ENCODE peak calls at places on chromosome 17, in six cellular contexts. L, C, O, S, X and U are unnamed samples.

GRCh38 chr17:6231886-6232767 is 161.9 kb downstream of the WSCD1 start:
- DNase-seq in X (no peak), L (no peak), S (no peak), C (no peak), O (no peak), U (no peak)

GRCh38 chr17:42191209-42191608 is 3.1 kb downstream of the GHDC start:
- DNase-seq in O (no peak), L (no peak), X (no peak), C (no peak), S (no peak), U (no peak)

GRCh38 chr17:19883537-19884215 is 15.9 kb upstream of the ULK2 start:
- DNase-seq in X (no peak), O (no peak), L (no peak), C (no peak), S (no peak), U (no peak)

GRCh38 chr17:82287849-82288601 is 14.5 kb upstream of the CSNK1D start:
- DNase-seq in O (no peak), S (no peak), C (peak; percentile 76), X (peak; percentile 97), L (no peak), U (no peak)

GRCh38 chr17:79214940-79215604 is 140.4 kb downstream of the ENGASE start:
- DNase-seq in S (no peak), X (no peak), C (no peak), O (no peak), L (no peak), U (no peak)

GRCh38 chr17:12178644-12179330 is 158.1 kb downstream of the MAP2K4 start:
- DNase-seq in S (no peak), X (no peak), L (no peak), O (no peak), C (no peak), U (no peak)

GRCh38 chr17:35731932-35732805 is 730 bp downstream of the RASL10B start:
- DNase-seq in O (peak; percentile 70), L (no peak), C (no peak), S (no peak), X (no peak), U (no peak)

GRCh38 chr17:17934796-17935195 is 37.4 kb downstream of the TOM1L2 start:
- DNase-seq in X (no peak), L (no peak), C (no peak), O (no peak), S (no peak), U (no peak)

GRCh38 chr17:61505846-61506627 is 53.8 kb downstream of the TBX4 start:
- DNase-seq in O (no peak), C (no peak), S (no peak), L (no peak), X (no peak), U (no peak)

GRCh38 chr17:21171970-21172510 is 41.9 kb downstream of the TMEM11 start:
- DNase-seq in X (no peak), S (no peak), L (no peak), O (no peak), C (no peak), U (no peak)

GRCh38 chr17:70658324-70658723 is 489.0 kb downstream of the KCNJ2 start:
- DNase-seq in O (no peak), S (no peak), C (no peak), X (no peak), L (no peak), U (no peak)

GRCh38 chr17:39277110-39277509 is 51.4 kb upstream of the STAC2 start:
- DNase-seq in C (no peak), L (no peak), S (peak; percentile 12), O (no peak), X (no peak), U (no peak)

GRCh38 chr17:57615836-57616235 is 129.3 kb downstream of the CCDC182 start:
- DNase-seq in O (no peak), X (no peak), L (no peak), S (no peak), C (no peak), U (no peak)

GRCh38 chr17:49386373-49386772 is 24.3 kb upstream of the ZNF652 start:
- DNase-seq in S (no peak), C (no peak), X (no peak), L (no peak), O (no peak), U (no peak)

GRCh38 chr17:42111901-42112551 is 488 bp downstream of the DHX58 start:
- DNase-seq in O (no peak), S (no peak), C (no peak), L (no peak), X (no peak), U (no peak)

GRCh38 chr17:76879691-76880090 is 11.5 kb downstream of the MGAT5B start:
- DNase-seq in O (no peak), C (no peak), S (no peak), L (no peak), X (no peak), U (no peak)

GRCh38 chr17:38697061-38697820 is 7.8 kb upstream of the MLLT6 start:
- DNase-seq in L (no peak), C (no peak), X (no peak), S (no peak), O (no peak), U (no peak)

GRCh38 chr17:82076785-82077591 is 11.4 kb upstream of the DUS1L start:
- DNase-seq in X (peak; percentile 36), C (no peak), L (no peak), S (no peak), O (no peak), U (no peak)

GRCh38 chr17:42798383-42799380 is at the start of the genes CNTD1 and COA3:
- DNase-seq in O (peak; percentile 93), X (peak; percentile 88), L (peak; percentile 96), S (peak; percentile 31), C (peak; percentile 91), U (peak; percentile 94)

GRCh38 chr17:66337866-66338472 is 35.6 kb downstream of the PRKCA start:
- DNase-seq in L (no peak), S (no peak), O (no peak), X (no peak), C (no peak), U (no peak)

GRCh38 chr17:66335797-66336196 is 33.4 kb downstream of the PRKCA start:
- DNase-seq in X (no peak), L (no peak), C (no peak), O (no peak), S (no peak), U (no peak)

GRCh38 chr17:66338937-66339336 is 36.5 kb downstream of the PRKCA start:
- DNase-seq in L (no peak), S (no peak), O (no peak), X (no peak), C (no peak), U (no peak)

GRCh38 chr17:66339563-66339962 is 37.1 kb downstream of the PRKCA start:
- DNase-seq in C (no peak), O (no peak), L (no peak), S (no peak), X (no peak), U (no peak)

GRCh38 chr17:66337268-66337667 is 34.9 kb downstream of the PRKCA start:
- DNase-seq in O (no peak), C (no peak), L (no peak), X (no peak), S (no peak), U (no peak)
- TF ChIP-seq TAF1 in O (no peak), C (no peak), L (no peak), X (no peak), S (no peak), U (no peak)

DNA sequence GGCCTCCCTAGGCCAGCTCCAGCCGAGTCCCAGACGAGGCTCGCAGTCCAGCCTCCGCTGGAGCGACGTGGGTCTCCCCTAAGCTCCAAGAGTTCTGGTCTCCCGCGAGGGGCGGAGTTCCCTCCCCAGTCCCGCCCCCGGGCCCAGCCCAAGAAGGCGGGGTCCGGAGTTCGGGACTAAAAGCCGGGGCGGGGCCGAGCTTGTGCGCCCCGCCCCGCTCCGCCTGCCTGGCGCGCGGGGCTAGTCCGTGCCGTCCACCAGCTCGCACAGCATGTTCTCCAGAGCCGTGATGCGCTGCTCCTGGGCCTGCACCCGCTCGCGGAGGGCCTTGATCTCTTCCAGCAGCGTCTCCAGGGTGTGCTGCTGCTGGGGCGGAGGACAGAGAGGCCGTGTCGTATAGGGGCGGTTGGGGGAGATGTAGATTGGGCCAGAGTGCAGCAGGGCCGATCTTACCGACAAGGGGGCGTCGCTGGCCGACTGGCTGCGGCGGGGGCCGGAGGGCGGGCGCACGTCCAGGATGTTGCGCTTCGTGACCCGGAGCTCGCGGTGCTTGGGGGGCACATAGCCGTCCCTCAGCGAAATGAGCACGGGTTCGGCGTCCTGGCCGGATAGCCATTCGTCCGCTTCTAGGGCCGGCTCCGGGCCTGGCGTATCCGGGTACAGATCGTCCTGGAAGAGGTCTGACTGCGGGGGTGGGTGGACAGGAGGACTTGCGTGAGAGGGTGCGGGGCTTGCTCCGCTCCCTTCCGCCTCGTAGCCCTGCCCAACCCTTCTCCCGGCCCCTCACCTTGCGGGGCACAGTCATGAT is 7.0 kb downstream of the CORO6 start:
- DNase-seq in X (peak; percentile 72), S (no peak), C (peak; percentile 97), L (peak; percentile 90), O (peak; percentile 92), U (peak; percentile 88)
- TF ChIP-seq POLR2AphosphoS5 in X (no peak), S (no peak), C (no peak), L (no peak), O (no peak), U (no peak)

GRCh38 chr17:78184868-78185267 is 2.0 kb downstream of the TK1 start:
- DNase-seq in C (no peak), X (no peak), L (no peak), S (no peak), O (no peak), U (no peak)

GRCh38 chr17:78185981-78186688 is 717 bp downstream of the TK1 start:
- DNase-seq in X (no peak), L (no peak), S (no peak), C (peak; percentile 82), O (no peak), U (no peak)

GRCh38 chr17:78184311-78184710 is 2.5 kb downstream of the TK1 start:
- DNase-seq in S (no peak), O (no peak), C (no peak), L (no peak), X (no peak), U (no peak)

GRCh38 chr17:78182504-78182903 is 4.3 kb downstream of the TK1 start:
- DNase-seq in S (no peak), L (no peak), X (no peak), O (no peak), C (no peak), U (no peak)

GRCh38 chr17:78186689-78187595 is at the start of the genes AFMID and TK1:
- DNase-seq in L (peak; percentile 99), C (peak; percentile 98), S (peak; percentile 87), X (peak; percentile 96), O (peak; percentile 100), U (peak; percentile 99)
- TF ChIP-seq POLR2A in L (peak; percentile 89), C (peak; percentile 97), S (peak; percentile 94), X (peak; percentile 99), O (peak; percentile 98), U (peak; percentile 96)

DNA sequence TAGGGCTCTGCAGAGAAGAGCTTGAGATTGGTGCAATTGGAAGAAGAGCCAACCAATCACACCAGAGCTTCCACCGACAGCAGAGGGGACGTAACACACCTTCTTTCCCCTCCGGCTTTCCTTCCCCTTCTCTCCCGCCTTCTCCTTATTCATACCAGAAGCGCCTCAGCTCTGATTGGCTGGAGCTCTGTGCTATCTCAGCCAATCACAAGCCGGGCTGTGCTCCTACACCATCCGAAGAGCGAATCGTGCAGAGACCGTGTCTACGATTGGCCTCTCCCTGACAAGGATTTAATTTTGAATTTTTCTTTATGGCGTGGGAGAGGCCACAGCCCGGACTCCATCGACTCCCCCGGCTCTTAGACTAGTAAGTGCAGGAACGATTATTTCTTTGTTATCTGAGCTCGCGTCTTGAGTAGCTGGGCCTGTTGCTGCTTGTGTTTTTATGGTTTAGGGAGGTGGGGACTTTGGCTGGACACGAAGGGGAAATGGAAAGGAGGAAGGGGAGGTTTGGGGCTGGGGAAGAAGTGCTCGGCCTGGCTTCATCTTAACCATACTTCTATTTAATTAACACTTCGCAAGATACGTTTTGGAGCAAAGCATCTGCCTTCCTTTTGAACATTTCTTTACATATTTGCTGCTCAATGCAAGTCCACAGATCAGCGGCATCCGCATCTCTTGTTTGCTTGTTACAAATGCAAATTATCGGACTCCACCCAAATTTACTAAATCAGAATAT is at the start of gene PRR11:
- DNase-seq in S (no peak), C (peak; percentile 98), O (peak; percentile 80), X (peak; percentile 100), L (peak; percentile 53), U (peak; percentile 62)
- TF ChIP-seq TAF1 in S (peak; percentile 20), C (peak; percentile 91), O (peak; percentile 27), X (no peak), L (peak; percentile 32), U (no peak)